ENCODE peak calls at places on chromosomes 11 and 22, in nine cellular contexts. W, M, B, H, I, F, Y, T and X are unnamed samples.
A peak's percentile ranks its signal among the peaks of the same experiment; 100 is the strongest.

GRCh38 chr22:34861787-34862186 is 204.2 kb upstream of the ISX start:
- DNase-seq in T (no peak), H (no peak), Y (no peak), F (no peak), I (no peak), B (no peak), M (no peak), W (no peak), X (no peak)

GRCh38 chr11:120511804-120512726 is 517 bp downstream of the GRIK4 start:
- DNase-seq in Y (no peak), F (no peak), T (no peak), W (no peak), H (no peak), I (no peak), M (no peak), B (no peak), X (no peak)

GRCh38 chr11:69280994-69281393 is 13.0 kb upstream of the MYEOV start:
- DNase-seq in B (peak; percentile 29), H (no peak), W (peak; percentile 52), F (no peak), M (peak; percentile 64), T (no peak), I (no peak), Y (peak; percentile 21), X (no peak)

GRCh38 chr11:2142300-2142759 is 3.1 kb upstream of the IGF2 start:
- DNase-seq in H (no peak), B (no peak), F (no peak), M (peak; percentile 30), W (no peak), T (no peak), I (no peak), Y (no peak), X (no peak)

GRCh38 chr11:11916981-11917399 is 75.2 kb downstream of the USP47 start:
- DNase-seq in W (no peak), H (no peak), I (no peak), Y (no peak), M (peak; percentile 81), F (no peak), T (no peak), B (no peak), X (no peak)

GRCh38 chr22:45007946-45008852 is 1.6 kb downstream of the PHF21B start:
- DNase-seq in W (no peak), I (no peak), F (peak; percentile 10), Y (no peak), B (peak; percentile 56), T (no peak), M (no peak), H (no peak), X (peak; percentile 16)

GRCh38 chr22:23763579-23764331 is 965 bp downstream of the C22orf15 start:
- DNase-seq in T (no peak), W (no peak), H (no peak), F (no peak), Y (no peak), M (no peak), B (no peak), I (no peak), X (no peak)

GRCh38 chr11:101945418-101945817 is 29.1 kb upstream of the ANGPTL5 start:
- DNase-seq in H (no peak), W (no peak), Y (no peak), M (no peak), B (no peak), T (no peak), I (no peak), F (no peak), X (no peak)

GRCh38 chr11:45304111-45304991 is 18.2 kb upstream of the SYT13 start:
- DNase-seq in T (no peak), H (no peak), F (no peak), B (no peak), M (no peak), Y (no peak), W (no peak), I (no peak), X (no peak)

GRCh38 chr11:120527111-120527748 is 15.7 kb downstream of the GRIK4 start:
- DNase-seq in I (peak; percentile 84), H (no peak), F (no peak), W (no peak), M (peak; percentile 57), Y (no peak), T (no peak), B (no peak), X (peak; percentile 29)

GRCh38 chr11:93525601-93526000 is 17.6 kb downstream of the SMCO4 start:
- DNase-seq in Y (no peak), F (no peak), M (peak; percentile 61), T (no peak), I (no peak), H (no peak), B (no peak), W (no peak), X (no peak)

GRCh38 chr11:73878771-73879170 is 2.0 kb downstream of the PAAF1 start:
- DNase-seq in T (no peak), I (no peak), B (no peak), F (no peak), W (no peak), H (no peak), Y (no peak), M (no peak), X (no peak)

GRCh38 chr11:73872746-73873412 is 3.8 kb downstream of the COA4 start:
- DNase-seq in I (no peak), W (no peak), H (no peak), Y (no peak), F (no peak), T (no peak), B (no peak), M (no peak), X (no peak)

GRCh38 chr11:73875840-73876239 is 806 bp downstream of the COA4 start:
- DNase-seq in W (peak; percentile 10), B (no peak), I (no peak), H (no peak), M (no peak), Y (no peak), T (no peak), F (peak; percentile 17), X (no peak)

GRCh38 chr11:73875380-73875779 is 1.3 kb downstream of the COA4 start:
- DNase-seq in B (no peak), M (no peak), H (no peak), W (no peak), Y (no peak), T (no peak), I (no peak), F (no peak), X (no peak)

GRCh38 chr11:73876424-73877300 is at the start of the genes COA4 and PAAF1:
- DNase-seq in B (peak; percentile 97), Y (peak; percentile 92), T (peak; percentile 93), H (peak; percentile 97), I (peak; percentile 97), F (peak; percentile 98), W (peak; percentile 94), M (peak; percentile 95), X (peak; percentile 93)
- TF ChIP-seq POLR2A in B (no peak), Y (peak; percentile 50), T (no peak), H (no peak), I (peak; percentile 88), F (peak; percentile 79), W (peak; percentile 75), M (peak; percentile 68), X (peak; percentile 50)

GRCh38 chr22:42333544-42333943 is 63.1 kb upstream of the TCF20 start:
- DNase-seq in W (no peak), I (no peak), F (no peak), H (no peak), Y (no peak), B (no peak), M (no peak), T (no peak), X (no peak)
- H3K27ac ChIP-seq in W (no peak overlapping the region), I (no peak overlapping the region), F (no peak overlapping the region), H (no peak overlapping the region), Y (no peak overlapping the region), B (no peak overlapping the region), M (no peak overlapping the region), T (no peak overlapping the region), X (no peak overlapping the region)

GRCh38 chr11:88288560-88288959 is 49.0 kb downstream of the CTSC start:
- DNase-seq in M (peak; percentile 36), W (no peak), I (no peak), T (no peak), F (no peak), H (no peak), B (no peak), Y (no peak), X (no peak)

GRCh38 chr11:88292156-88292844 is 45.2 kb downstream of the CTSC start:
- DNase-seq in B (peak; percentile 76), W (peak; percentile 77), F (peak; percentile 57), T (no peak), Y (no peak), I (no peak), M (peak; percentile 22), H (no peak), X (no peak)

GRCh38 chr11:88295028-88295427 is 42.5 kb downstream of the CTSC start:
- DNase-seq in F (no peak), B (no peak), Y (no peak), T (no peak), I (no peak), W (no peak), M (no peak), H (no peak), X (no peak)

GRCh38 chr11:88297320-88298263 is 39.9 kb downstream of the CTSC start:
- DNase-seq in F (no peak), T (no peak), W (no peak), H (no peak), I (no peak), B (no peak), Y (no peak), M (no peak), X (no peak)

DNA sequence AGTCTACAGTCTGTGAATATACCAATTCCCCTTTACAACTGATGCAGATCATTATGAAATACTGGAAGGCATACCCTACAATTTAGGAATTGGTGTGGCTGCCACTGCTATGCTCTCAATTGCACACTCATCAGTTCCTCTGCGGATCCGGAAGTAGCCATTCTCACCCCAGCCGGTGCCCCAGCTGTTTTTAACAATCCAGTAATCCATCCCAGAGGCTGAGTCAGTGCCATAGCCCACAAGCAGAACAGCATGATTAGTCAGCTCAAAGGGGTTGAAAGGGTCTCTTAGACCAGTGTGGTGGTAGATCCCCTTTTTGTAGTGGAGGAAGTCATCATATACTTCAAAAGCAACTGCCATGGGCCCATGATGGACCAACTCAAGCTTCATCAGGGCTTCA is 43.6 kb downstream of the CTSC start:
- DNase-seq in H (no peak), I (no peak), B (no peak), T (no peak), F (no peak), M (peak; percentile 65), Y (no peak), W (no peak), X (no peak)
- H3K4me3 ChIP-seq in H (no peak overlapping the region), I (no peak overlapping the region), B (no peak overlapping the region), T (no peak overlapping the region), F (no peak overlapping the region), M (no peak overlapping the region), Y (no peak overlapping the region), W (no peak overlapping the region), X (no peak overlapping the region)

DNA sequence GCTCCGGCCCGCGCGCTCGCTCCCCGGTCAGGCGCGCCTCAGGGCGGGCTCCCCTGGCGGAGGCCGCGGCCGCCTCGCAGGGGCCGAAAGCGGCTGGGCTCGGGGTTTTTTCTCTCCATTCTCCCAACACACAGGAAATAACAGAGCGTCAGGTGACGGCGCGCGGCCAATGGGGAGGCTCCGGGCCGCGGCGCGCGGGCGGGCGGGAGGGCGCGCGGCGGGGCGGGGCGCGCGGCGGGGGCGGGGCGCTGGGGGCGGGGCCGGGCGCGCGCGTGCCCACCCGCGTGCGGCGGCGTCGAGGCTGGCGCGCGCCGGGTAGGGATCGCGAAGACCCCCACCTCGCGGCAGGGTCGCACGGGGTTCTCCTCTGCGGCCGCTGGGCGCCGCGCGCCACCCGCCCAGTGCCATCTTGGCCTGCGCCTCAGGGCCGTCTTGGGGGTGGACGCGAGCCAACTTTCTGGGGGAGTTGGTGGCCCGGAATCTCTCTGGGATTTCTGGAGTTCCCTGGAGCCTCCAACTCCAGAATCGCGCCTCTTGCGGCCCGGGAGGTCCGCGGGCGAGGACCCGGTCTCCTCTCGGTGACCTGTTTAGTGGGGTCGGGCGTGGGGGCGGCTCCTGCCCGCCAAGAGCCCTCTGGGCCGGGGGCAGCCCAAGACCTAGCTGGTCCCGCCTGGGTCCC is at the start of gene TCF20:
- DNase-seq in T (peak; percentile 85), I (no peak), M (peak; percentile 62), W (peak; percentile 85), B (peak; percentile 85), H (peak; percentile 86), Y (peak; percentile 73), F (peak; percentile 56), X (peak; percentile 74)
- TF ChIP-seq POLR2A in T (no peak), I (no peak), M (no peak), W (no peak), B (no peak), H (no peak), Y (peak; percentile 31), F (no peak), X (no peak)